ENCODE peak calls at places on chromosomes 4 and X, in five cellular contexts. R is KBM-7, O is upper lobe of right lung, K is HT1080, A is dorsolateral prefrontal cortex. V is an unnamed sample.

GRCh38 chr4:187865914-187866313 is 129.7 kb upstream of the ZFP42 start:
- DNase-seq in R (no peak), O (no peak), K (peak), A (no peak), V (no peak)

GRCh38 chr4:169397762-169398161 is 127.0 kb upstream of the SH3RF1 start:
- DNase-seq in R (no peak), O (no peak), K (no peak), A (no peak), V (no peak)

GRCh38 chr4:38113551-38113950 is 153.4 kb downstream of the PTTG2 start:
- DNase-seq in R (no peak), O (no peak), K (no peak), A (no peak), V (no peak)

GRCh38 chr4:168150651-168151050 is 58.3 kb downstream of the ANXA10 start:
- DNase-seq in R (no peak), O (no peak), K (peak), A (no peak), V (no peak)

GRCh38 chr4:98672583-98673281 is 14.3 kb upstream of the TSPAN5 start:
- DNase-seq in R (no peak), O (no peak), K (no peak), A (no peak), V (no peak)

GRCh38 chr4:180542445-180543100 is 1700.6 kb upstream of the TENM3 start:
- DNase-seq in R (no peak), O (no peak), K (peak), A (no peak), V (no peak)

GRCh38 chr4:4428966-4429875 is 42.3 kb downstream of the NSG1 start:
- DNase-seq in R (no peak), O (no peak), K (no peak), A (no peak), V (no peak)

GRCh38 chrX:11698747-11699146 is 33.0 kb upstream of the ARHGAP6 start:
- DNase-seq in R (no peak), O (no peak), K (no peak), A (no peak), V (no peak)

GRCh38 chrX:12950851-12951589 is 23.9 kb upstream of the TMSB4X start:
- DNase-seq in R (peak), O (peak), K (no peak), A (no peak), V (peak)

GRCh38 chr4:64940698-64941097 is 531.4 kb upstream of the TECRL start:
- DNase-seq in R (no peak), O (no peak), K (peak), A (no peak), V (no peak)

GRCh38 chr4:97665553-97665952 is 477.7 kb downstream of the STPG2 start:
- DNase-seq in R (no peak), O (no peak), K (no peak), A (no peak), V (no peak)

GRCh38 chr4:169841776-169842175 is 84.0 kb upstream of the HPF1 start:
- DNase-seq in R (no peak), O (no peak), K (peak), A (no peak), V (no peak)

GRCh38 chrX:145821291-145821897 is 3.8 kb downstream of the SLITRK2 start:
- DNase-seq in R (no peak), O (no peak), K (no peak), A (peak), V (no peak)

GRCh38 chr4:144343143-144343755 is 202.7 kb upstream of the GYPA start:
- DNase-seq in R (no peak), O (no peak), K (no peak), A (no peak), V (no peak)

GRCh38 chrX:7972586-7972985 is 45.4 kb upstream of the PNPLA4 start:
- DNase-seq in R (no peak), O (no peak), K (no peak), A (no peak), V (no peak)

GRCh38 chrX:79082886-79083285 is 61.6 kb upstream of the GPR174 start:
- DNase-seq in R (no peak), O (no peak), K (no peak), A (no peak), V (no peak)

GRCh38 chr4:11130195-11130975 is 298.3 kb downstream of the HS3ST1 start:
- DNase-seq in R (no peak), O (no peak), K (peak), A (no peak), V (no peak)

GRCh38 chr4:182593864-182594263 is 323.3 kb downstream of the DCTD start:
- DNase-seq in R (no peak), O (no peak), K (peak), A (no peak), V (no peak)

GRCh38 chr4:17869327-17869726 is 58.5 kb downstream of the NCAPG start:
- DNase-seq in R (no peak), O (no peak), K (no peak), A (no peak), V (no peak)

GRCh38 chr4:168850016-168850415 is 160.0 kb downstream of the CBR4 start:
- DNase-seq in R (no peak), O (no peak), K (no peak), A (no peak), V (no peak)

GRCh38 chr4:153205757-153206156 is 1.5 kb downstream of the TRIM2 start:
- DNase-seq in R (no peak), O (no peak), K (peak), A (no peak), V (no peak)

GRCh38 chr4:142818009-142818408 is 28.1 kb downstream of the INPP4B start:
- DNase-seq in R (no peak), O (no peak), K (peak), A (no peak), V (no peak)

GRCh38 chr4:6665320-6665654 is 24.8 kb downstream of the MRFAP1 start:
- DNase-seq in R (no peak), O (no peak), K (no peak), A (no peak), V (no peak)

GRCh38 chr4:95249402-95250043 is 299.2 kb downstream of the UNC5C start:
- DNase-seq in R (no peak), O (no peak), K (no peak), A (no peak), V (no peak)

GRCh38 chr4:92872604-92873003 is 568.8 kb downstream of the GRID2 start:
- DNase-seq in R (no peak), O (no peak), K (no peak), A (no peak), V (no peak)

GRCh38 chr4:33060873-33061542 is 2340.8 kb downstream of the PCDH7 start:
- DNase-seq in R (peak), O (no peak), K (peak), A (peak), V (peak)

GRCh38 chrX:45751156-45751555 is 550.5 kb upstream of the DIPK2B start:
- DNase-seq in R (no peak), O (no peak), K (no peak), A (no peak), V (no peak)

GRCh38 chr4:20299515-20299914 is 47.8 kb downstream of the SLIT2 start:
- DNase-seq in R (peak), O (no peak), K (peak), A (no peak), V (peak)

GRCh38 chr4:165318982-165319381 is 8.5 kb upstream of the MSMO1 start:
- DNase-seq in R (no peak), O (no peak), K (no peak), A (no peak), V (no peak)

GRCh38 chr4:1398686-1399507 is 7.3 kb downstream of the NKX1-1 start:
- DNase-seq in R (no peak), O (peak), K (no peak), A (peak), V (no peak)

GRCh38 chr4:77052352-77052751 is 23.4 kb downstream of the CCNI start:
- DNase-seq in R (peak), O (no peak), K (peak), A (no peak), V (peak)

GRCh38 chr4:3685081-3685645 is 81.0 kb upstream of the ADRA2C start:
- DNase-seq in R (no peak), O (peak), K (no peak), A (peak), V (no peak)

GRCh38 chr4:1376841-1377605 is 29.2 kb downstream of the NKX1-1 start:
- DNase-seq in R (no peak), O (peak), K (no peak), A (peak), V (no peak)

V was measured in OCI-LY7.